ENCODE peak calls at places on chromosomes 1 and 21, in six cellular contexts. One of them, this sample, is unnamed.

GRCh38 chr1:5660141-5660935 is 331.9 kb downstream of the NPHP4 start:
- DNase-seq in upper lobe of right lung: no peak
- DNase-seq in endothelial cell: no peak
- DNase-seq in brain microvascular endothelial cell: no peak
- DNase-seq in body of pancreas: peak; percentile 56
- DNase-seq in SK-N-SH: no peak
- DNase-seq in this sample: no peak

GRCh38 chr1:199929556-199929955 is 98.0 kb upstream of the NR5A2 start:
- DNase-seq in body of pancreas: no peak
- DNase-seq in SK-N-SH: no peak
- DNase-seq in endothelial cell: no peak
- DNase-seq in brain microvascular endothelial cell: no peak
- DNase-seq in upper lobe of right lung: no peak
- DNase-seq in this sample: no peak

GRCh38 chr1:156691665-156692408 is 13.5 kb downstream of the CRABP2 start:
- DNase-seq in upper lobe of right lung: peak; percentile 75
- DNase-seq in endothelial cell: peak; percentile 49
- DNase-seq in brain microvascular endothelial cell: no peak
- DNase-seq in body of pancreas: no peak
- DNase-seq in SK-N-SH: no peak
- DNase-seq in this sample: no peak

GRCh38 chr21:45590726-45591618 is 48.7 kb upstream of the SLC19A1 start:
- DNase-seq in SK-N-SH: no peak
- DNase-seq in brain microvascular endothelial cell: no peak
- DNase-seq in endothelial cell: no peak
- DNase-seq in body of pancreas: peak; percentile 12
- DNase-seq in upper lobe of right lung: peak; percentile 73
- DNase-seq in this sample: no peak

GRCh38 chr1:23477359-23478144 is 6.4 kb downstream of the ASAP3 start:
- DNase-seq in SK-N-SH: no peak
- DNase-seq in brain microvascular endothelial cell: no peak
- DNase-seq in upper lobe of right lung: no peak
- DNase-seq in body of pancreas: no peak
- DNase-seq in endothelial cell: no peak
- DNase-seq in this sample: no peak

GRCh38 chr1:8889925-8890785 is 11.7 kb upstream of the ENO1 start:
- DNase-seq in brain microvascular endothelial cell: peak; percentile 63
- DNase-seq in SK-N-SH: peak; percentile 92
- DNase-seq in endothelial cell: no peak
- DNase-seq in body of pancreas: peak; percentile 73
- DNase-seq in upper lobe of right lung: peak; percentile 80
- DNase-seq in this sample: peak; percentile 88

GRCh38 chr1:16926491-16927195 is 4.9 kb downstream of the CROCC start:
- DNase-seq in SK-N-SH: peak; percentile 71
- DNase-seq in brain microvascular endothelial cell: no peak
- DNase-seq in endothelial cell: no peak
- DNase-seq in upper lobe of right lung: no peak
- DNase-seq in body of pancreas: no peak
- DNase-seq in this sample: no peak

GRCh38 chr21:21464691-21465090 is 466.5 kb downstream of the NCAM2 start:
- DNase-seq in upper lobe of right lung: no peak
- DNase-seq in endothelial cell: no peak
- DNase-seq in brain microvascular endothelial cell: no peak
- DNase-seq in body of pancreas: no peak
- DNase-seq in SK-N-SH: no peak
- DNase-seq in this sample: no peak

GRCh38 chr1:36924282-36924791 is 110.0 kb downstream of the GRIK3 start:
- DNase-seq in upper lobe of right lung: no peak
- DNase-seq in endothelial cell: peak; percentile 80
- DNase-seq in SK-N-SH: peak; percentile 38
- DNase-seq in brain microvascular endothelial cell: peak; percentile 5
- DNase-seq in body of pancreas: peak; percentile 56
- DNase-seq in this sample: no peak

GRCh38 chr1:1157914-1158710 is 15.6 kb upstream of the TTLL10 start:
- DNase-seq in endothelial cell: peak; percentile 58
- DNase-seq in brain microvascular endothelial cell: no peak
- DNase-seq in body of pancreas: peak; percentile 84
- DNase-seq in SK-N-SH: no peak
- DNase-seq in upper lobe of right lung: peak; percentile 82
- DNase-seq in this sample: no peak

GRCh38 chr1:152871731-152872126 is 6.4 kb upstream of the SMCP start:
- DNase-seq in endothelial cell: no peak
- DNase-seq in brain microvascular endothelial cell: no peak
- DNase-seq in SK-N-SH: no peak
- DNase-seq in body of pancreas: no peak
- DNase-seq in upper lobe of right lung: no peak
- DNase-seq in this sample: no peak

GRCh38 chr1:167059729-167060107 is 30.5 kb downstream of the GPA33 start:
- DNase-seq in body of pancreas: no peak
- DNase-seq in brain microvascular endothelial cell: no peak
- DNase-seq in SK-N-SH: no peak
- DNase-seq in endothelial cell: no peak
- DNase-seq in upper lobe of right lung: no peak
- DNase-seq in this sample: no peak

GRCh38 chr1:30515746-30516504 is 207.5 kb downstream of the MATN1 start:
- DNase-seq in SK-N-SH: no peak
- DNase-seq in brain microvascular endothelial cell: no peak
- DNase-seq in body of pancreas: no peak
- DNase-seq in upper lobe of right lung: no peak
- DNase-seq in endothelial cell: no peak
- DNase-seq in this sample: peak; percentile 64

GRCh38 chr1:155052412-155053400 is 1.6 kb downstream of the ADAM15 start:
- DNase-seq in body of pancreas: no peak
- DNase-seq in upper lobe of right lung: no peak
- DNase-seq in endothelial cell: no peak
- DNase-seq in brain microvascular endothelial cell: no peak
- DNase-seq in SK-N-SH: peak; percentile 59
- DNase-seq in this sample: no peak

GRCh38 chr1:169741666-169742394 is 8.0 kb upstream of the SELE start:
- DNase-seq in brain microvascular endothelial cell: peak; percentile 63
- DNase-seq in body of pancreas: no peak
- DNase-seq in upper lobe of right lung: no peak
- DNase-seq in endothelial cell: no peak
- DNase-seq in SK-N-SH: no peak
- DNase-seq in this sample: no peak

DNA sequence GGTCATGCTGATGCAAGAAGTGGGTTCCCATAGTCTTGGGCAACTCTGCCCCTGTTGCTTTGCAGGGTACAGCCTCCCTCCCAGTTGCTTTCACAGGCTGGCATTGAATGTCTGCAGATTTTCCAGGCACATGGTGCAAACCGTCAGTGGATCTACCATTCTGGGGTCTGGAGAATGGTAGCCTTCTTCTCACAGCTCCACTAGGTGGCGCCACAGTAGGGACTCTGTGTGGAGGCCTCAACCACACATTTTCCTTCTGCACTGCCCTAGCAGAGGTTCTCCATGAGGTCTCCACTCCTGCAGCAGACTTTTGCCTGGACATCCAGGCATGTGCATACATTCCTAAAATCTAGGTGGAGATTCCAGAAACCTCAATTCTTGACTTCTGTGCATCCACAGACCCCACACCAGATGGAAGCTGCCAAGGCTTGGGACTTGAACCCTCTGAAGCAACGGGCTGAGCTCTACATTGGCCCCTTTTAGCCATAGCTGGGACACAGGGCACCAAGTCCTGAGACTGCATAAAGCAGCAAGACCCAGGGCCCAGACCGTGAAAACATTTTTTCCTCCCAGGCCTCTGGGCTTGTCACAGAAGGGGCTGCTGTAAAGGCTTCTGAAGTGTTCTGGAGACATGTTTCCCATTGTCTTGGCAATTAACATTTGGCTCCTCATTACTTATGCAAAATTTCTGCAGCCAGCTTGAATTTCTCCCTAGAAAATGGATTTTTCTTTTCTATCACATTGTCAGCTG is 466.2 kb upstream of the PBX1 start:
- DNase-seq in endothelial cell: no peak
- DNase-seq in body of pancreas: no peak
- DNase-seq in brain microvascular endothelial cell: no peak
- DNase-seq in SK-N-SH: no peak
- DNase-seq in upper lobe of right lung: no peak
- DNase-seq in this sample: no peak
- TF ChIP-seq CTCF in endothelial cell: no peak
- TF ChIP-seq CTCF in body of pancreas: no peak
- TF ChIP-seq CTCF in brain microvascular endothelial cell: peak; percentile 21
- TF ChIP-seq CTCF in SK-N-SH: peak; percentile 37
- TF ChIP-seq CTCF in upper lobe of right lung: peak; percentile 20
- TF ChIP-seq CTCF in this sample: peak; percentile 14

DNA sequence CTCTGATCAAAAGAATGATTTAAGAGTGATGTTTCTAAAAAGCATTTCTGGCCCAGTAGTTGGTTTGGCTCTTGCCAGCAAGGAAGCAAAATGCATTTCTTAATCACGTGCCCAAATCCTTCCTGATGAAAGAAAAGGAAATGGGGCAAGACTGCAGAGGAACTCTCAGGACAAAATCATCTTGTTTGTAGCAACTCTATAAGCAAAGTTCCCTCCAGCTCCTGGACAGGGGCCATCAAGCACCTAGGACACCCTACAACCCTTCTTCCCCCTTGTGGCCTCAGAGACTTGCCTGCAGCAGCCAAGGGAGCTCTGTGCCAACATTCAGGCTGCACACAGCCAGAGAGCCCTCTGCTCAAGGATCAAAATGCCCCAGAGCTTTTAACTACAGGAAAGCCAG is 105.1 kb downstream of the KIAA0319L start:
- DNase-seq in brain microvascular endothelial cell: no peak
- DNase-seq in upper lobe of right lung: no peak
- DNase-seq in SK-N-SH: no peak
- DNase-seq in endothelial cell: no peak
- DNase-seq in body of pancreas: peak; percentile 70
- DNase-seq in this sample: no peak
- TF ChIP-seq CTCF in brain microvascular endothelial cell: peak; percentile 23
- TF ChIP-seq CTCF in upper lobe of right lung: peak; percentile 20
- TF ChIP-seq CTCF in SK-N-SH: no peak
- TF ChIP-seq CTCF in endothelial cell: peak; percentile 13
- TF ChIP-seq CTCF in body of pancreas: no peak
- TF ChIP-seq CTCF in this sample: no peak

DNA sequence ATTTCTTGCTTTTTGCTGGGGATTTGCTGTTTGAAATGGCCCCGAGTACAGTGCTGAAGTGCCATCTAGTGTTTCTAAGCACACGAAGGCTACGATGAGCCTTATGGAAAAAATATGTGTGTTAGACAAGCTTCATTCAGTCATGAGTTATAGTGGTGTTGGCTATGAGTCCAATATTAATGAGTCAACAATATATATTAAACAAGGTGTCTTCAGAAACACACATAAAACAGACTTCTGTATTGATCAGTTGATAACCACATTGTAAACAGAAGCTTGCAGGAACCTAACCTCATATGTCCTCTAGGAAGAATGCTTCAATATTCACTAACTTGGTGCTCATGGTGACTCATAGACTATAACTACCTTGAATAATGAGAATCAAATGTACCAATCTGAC is 1.7 kb upstream of the GJB5 start:
- DNase-seq in body of pancreas: no peak
- DNase-seq in brain microvascular endothelial cell: no peak
- DNase-seq in upper lobe of right lung: no peak
- DNase-seq in endothelial cell: no peak
- DNase-seq in SK-N-SH: no peak
- DNase-seq in this sample: no peak
- TF ChIP-seq CTCF in body of pancreas: no peak
- TF ChIP-seq CTCF in brain microvascular endothelial cell: no peak
- TF ChIP-seq CTCF in upper lobe of right lung: no peak
- TF ChIP-seq CTCF in endothelial cell: no peak
- TF ChIP-seq CTCF in SK-N-SH: no peak
- TF ChIP-seq CTCF in this sample: no peak

DNA sequence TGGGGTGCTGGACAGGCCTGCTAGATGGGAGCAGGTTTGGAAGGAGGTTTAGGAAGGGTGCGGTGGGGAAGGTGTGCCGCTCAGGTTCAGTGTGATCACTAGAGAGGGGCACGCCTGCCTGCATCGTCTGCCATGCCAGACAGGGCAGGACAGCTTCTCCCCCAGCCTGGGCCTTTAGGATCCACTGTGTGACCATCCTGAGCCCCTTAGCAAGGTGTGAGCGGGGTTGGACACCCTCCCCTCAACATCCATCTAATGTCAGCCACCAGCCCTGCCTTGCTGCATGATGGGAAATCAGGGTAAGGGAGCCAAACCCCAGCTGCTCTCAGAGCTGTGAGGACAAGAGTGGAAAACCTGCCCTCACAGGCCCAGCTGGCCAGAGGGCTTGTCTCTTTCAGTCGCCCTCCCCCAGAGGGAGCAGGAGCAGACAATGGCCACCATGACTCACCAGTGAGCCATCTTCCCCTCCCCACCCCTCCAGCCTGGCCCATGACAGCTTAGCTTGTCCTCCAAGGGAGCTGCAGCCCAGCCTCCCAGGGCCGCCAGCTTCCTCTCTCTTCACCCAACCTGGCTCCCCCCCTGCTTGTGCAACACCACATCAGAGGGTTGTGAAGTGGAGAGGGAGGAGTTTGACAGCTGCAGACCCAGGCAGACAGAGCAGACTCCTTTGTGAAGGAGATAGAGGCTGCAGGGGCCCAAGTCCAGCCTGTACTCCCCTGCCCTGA is 37.0 kb downstream of the NUAK2 start:
- DNase-seq in brain microvascular endothelial cell: peak; percentile 98
- DNase-seq in upper lobe of right lung: peak; percentile 92
- DNase-seq in body of pancreas: peak; percentile 89
- DNase-seq in SK-N-SH: peak; percentile 56
- DNase-seq in endothelial cell: peak; percentile 53
- DNase-seq in this sample: peak; percentile 91
- TF ChIP-seq CTCF in brain microvascular endothelial cell: peak; percentile 42
- TF ChIP-seq CTCF in upper lobe of right lung: peak; percentile 15
- TF ChIP-seq CTCF in body of pancreas: no peak
- TF ChIP-seq CTCF in SK-N-SH: no peak
- TF ChIP-seq CTCF in endothelial cell: no peak
- TF ChIP-seq CTCF in this sample: no peak

DNA sequence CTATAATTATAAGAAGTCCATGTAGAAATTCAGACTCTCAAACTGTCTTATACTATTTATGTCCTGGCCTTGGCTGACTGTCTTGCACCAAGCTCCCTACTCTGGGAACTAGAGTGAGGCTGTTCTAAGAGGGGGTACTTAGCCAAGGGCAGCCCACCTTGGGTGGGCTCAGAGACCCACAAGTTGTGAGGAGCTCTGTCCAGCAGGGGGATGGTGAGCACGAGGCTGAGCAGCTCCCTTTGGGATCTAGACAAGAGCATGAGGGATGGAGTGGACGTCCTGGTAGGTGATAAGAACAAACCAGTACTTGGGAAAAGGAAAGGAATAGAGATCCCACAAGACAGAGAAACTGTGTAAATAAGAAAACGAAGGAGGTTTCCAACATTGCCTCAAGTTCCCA is 127.1 kb upstream of the SLC44A3 start:
- DNase-seq in upper lobe of right lung: no peak
- DNase-seq in brain microvascular endothelial cell: no peak
- DNase-seq in SK-N-SH: no peak
- DNase-seq in body of pancreas: no peak
- DNase-seq in endothelial cell: no peak
- DNase-seq in this sample: no peak
- TF ChIP-seq CTCF in upper lobe of right lung: no peak
- TF ChIP-seq CTCF in brain microvascular endothelial cell: peak; percentile 45
- TF ChIP-seq CTCF in SK-N-SH: no peak
- TF ChIP-seq CTCF in body of pancreas: no peak
- TF ChIP-seq CTCF in endothelial cell: peak; percentile 18
- TF ChIP-seq CTCF in this sample: no peak